ENCODE peak calls at places on chromosomes 4 and X, in six cellular contexts. One of them, this sample, is unnamed.

GRCh38 chr4:129355529-129355928 is 259.6 kb downstream of the C4orf33 start:
- DNase-seq in left colon: no peak
- DNase-seq in stimulated activated CD8-positive, alpha-beta memory T cell treated with anti-CD3 and anti-CD28 coated beads, Interleukin-15, amount 100 ng/mL, for 24 hours: no peak
- DNase-seq in nucleus accumbens: no peak
- DNase-seq in HEK293T: no peak
- DNase-seq in left ventricle myocardium inferior: no peak
- DNase-seq in this sample: no peak

GRCh38 chrX:51697397-51697796 is 12.9 kb upstream of the CENPVL1 start:
- DNase-seq in left colon: no peak
- DNase-seq in stimulated activated CD8-positive, alpha-beta memory T cell treated with anti-CD3 and anti-CD28 coated beads, Interleukin-15, amount 100 ng/mL, for 24 hours: no peak
- DNase-seq in nucleus accumbens: no peak
- DNase-seq in HEK293T: no peak
- DNase-seq in left ventricle myocardium inferior: no peak
- DNase-seq in this sample: no peak

GRCh38 chr4:15855804-15856475 is 77.8 kb downstream of the CD38 start:
- DNase-seq in left colon: no peak
- DNase-seq in stimulated activated CD8-positive, alpha-beta memory T cell treated with anti-CD3 and anti-CD28 coated beads, Interleukin-15, amount 100 ng/mL, for 24 hours: no peak
- DNase-seq in nucleus accumbens: no peak
- DNase-seq in HEK293T: no peak
- DNase-seq in left ventricle myocardium inferior: peak
- DNase-seq in this sample: peak

GRCh38 chr4:26936284-26937065 is 75.8 kb downstream of the STIM2 start:
- DNase-seq in left colon: no peak
- DNase-seq in stimulated activated CD8-positive, alpha-beta memory T cell treated with anti-CD3 and anti-CD28 coated beads, Interleukin-15, amount 100 ng/mL, for 24 hours: no peak
- DNase-seq in nucleus accumbens: no peak
- DNase-seq in HEK293T: no peak
- DNase-seq in left ventricle myocardium inferior: no peak
- DNase-seq in this sample: no peak

GRCh38 chrX:107629533-107629909 is 1.2 kb downstream of the PRPS1 start:
- DNase-seq in left colon: no peak
- DNase-seq in stimulated activated CD8-positive, alpha-beta memory T cell treated with anti-CD3 and anti-CD28 coated beads, Interleukin-15, amount 100 ng/mL, for 24 hours: no peak
- DNase-seq in nucleus accumbens: no peak
- DNase-seq in HEK293T: peak
- DNase-seq in left ventricle myocardium inferior: no peak
- DNase-seq in this sample: no peak

GRCh38 chrX:44795945-44796450 is 47.8 kb upstream of the DUSP21 start:
- DNase-seq in left colon: no peak
- DNase-seq in stimulated activated CD8-positive, alpha-beta memory T cell treated with anti-CD3 and anti-CD28 coated beads, Interleukin-15, amount 100 ng/mL, for 24 hours: no peak
- DNase-seq in nucleus accumbens: no peak
- DNase-seq in HEK293T: no peak
- DNase-seq in left ventricle myocardium inferior: no peak
- DNase-seq in this sample: no peak

GRCh38 chr4:1869530-1870327 is 1.5 kb upstream of the NSD2 start:
- DNase-seq in left colon: peak
- DNase-seq in stimulated activated CD8-positive, alpha-beta memory T cell treated with anti-CD3 and anti-CD28 coated beads, Interleukin-15, amount 100 ng/mL, for 24 hours: no peak
- DNase-seq in nucleus accumbens: no peak
- DNase-seq in HEK293T: no peak
- DNase-seq in left ventricle myocardium inferior: no peak
- DNase-seq in this sample: no peak

GRCh38 chrX:151702021-151702714 is 6.9 kb downstream of the PRRG3 start:
- DNase-seq in left colon: no peak
- DNase-seq in stimulated activated CD8-positive, alpha-beta memory T cell treated with anti-CD3 and anti-CD28 coated beads, Interleukin-15, amount 100 ng/mL, for 24 hours: no peak
- DNase-seq in nucleus accumbens: no peak
- DNase-seq in HEK293T: no peak
- DNase-seq in left ventricle myocardium inferior: no peak
- DNase-seq in this sample: no peak

GRCh38 chr4:75344915-75345314 is 169.3 kb downstream of the RCHY1 start:
- DNase-seq in left colon: no peak
- DNase-seq in stimulated activated CD8-positive, alpha-beta memory T cell treated with anti-CD3 and anti-CD28 coated beads, Interleukin-15, amount 100 ng/mL, for 24 hours: no peak
- DNase-seq in nucleus accumbens: no peak
- DNase-seq in HEK293T: no peak
- DNase-seq in left ventricle myocardium inferior: no peak
- DNase-seq in this sample: no peak

GRCh38 chr4:5142726-5143125 is 91.4 kb downstream of the STK32B start:
- DNase-seq in left colon: no peak
- DNase-seq in stimulated activated CD8-positive, alpha-beta memory T cell treated with anti-CD3 and anti-CD28 coated beads, Interleukin-15, amount 100 ng/mL, for 24 hours: no peak
- DNase-seq in nucleus accumbens: no peak
- DNase-seq in HEK293T: no peak
- DNase-seq in left ventricle myocardium inferior: no peak
- DNase-seq in this sample: no peak

GRCh38 chr4:6360385-6360784 is 90.7 kb downstream of the WFS1 start:
- DNase-seq in left colon: no peak
- DNase-seq in stimulated activated CD8-positive, alpha-beta memory T cell treated with anti-CD3 and anti-CD28 coated beads, Interleukin-15, amount 100 ng/mL, for 24 hours: no peak
- DNase-seq in nucleus accumbens: no peak
- DNase-seq in HEK293T: no peak
- DNase-seq in left ventricle myocardium inferior: no peak
- DNase-seq in this sample: no peak

GRCh38 chr4:149999485-150000074 is 78.7 kb upstream of the DCLK2 start:
- DNase-seq in left colon: no peak
- DNase-seq in stimulated activated CD8-positive, alpha-beta memory T cell treated with anti-CD3 and anti-CD28 coated beads, Interleukin-15, amount 100 ng/mL, for 24 hours: no peak
- DNase-seq in nucleus accumbens: no peak
- DNase-seq in HEK293T: peak
- DNase-seq in left ventricle myocardium inferior: no peak
- DNase-seq in this sample: no peak

GRCh38 chr4:100162027-100162685 is 28.1 kb downstream of the DDIT4L start:
- DNase-seq in left colon: no peak
- DNase-seq in stimulated activated CD8-positive, alpha-beta memory T cell treated with anti-CD3 and anti-CD28 coated beads, Interleukin-15, amount 100 ng/mL, for 24 hours: no peak
- DNase-seq in nucleus accumbens: no peak
- DNase-seq in HEK293T: no peak
- DNase-seq in left ventricle myocardium inferior: no peak
- DNase-seq in this sample: no peak

GRCh38 chr4:172412851-172413250 is 599.6 kb downstream of the GALNTL6 start:
- DNase-seq in left colon: no peak
- DNase-seq in stimulated activated CD8-positive, alpha-beta memory T cell treated with anti-CD3 and anti-CD28 coated beads, Interleukin-15, amount 100 ng/mL, for 24 hours: no peak
- DNase-seq in nucleus accumbens: no peak
- DNase-seq in HEK293T: no peak
- DNase-seq in left ventricle myocardium inferior: no peak
- DNase-seq in this sample: no peak

GRCh38 chr4:79209822-79210635 is 115.8 kb downstream of the NAA11 start:
- DNase-seq in left colon: peak
- DNase-seq in stimulated activated CD8-positive, alpha-beta memory T cell treated with anti-CD3 and anti-CD28 coated beads, Interleukin-15, amount 100 ng/mL, for 24 hours: no peak
- DNase-seq in nucleus accumbens: no peak
- DNase-seq in HEK293T: no peak
- DNase-seq in left ventricle myocardium inferior: no peak
- DNase-seq in this sample: no peak

This sample was measured in left ventricle myocardium superior.